ENCODE peak calls at places on chromosomes 2 and 18, in four cellular contexts. One of them, this sample, is unnamed. For H3K36me3, the result is how much of the 10 kb centered on the place peaks cover.

GRCh38 chr2:225114924-225115323 is 72.7 kb upstream of the DOCK10 start:
- DNase-seq in K562: no peak
- DNase-seq in HCT116: no peak
- DNase-seq in HepG2: no peak
- DNase-seq in this sample: no peak

GRCh38 chr2:91442246-91442905 is 2750.9 kb downstream of the RPIA start:
- DNase-seq in K562: peak
- DNase-seq in HCT116: no peak
- DNase-seq in HepG2: no peak
- DNase-seq in this sample: no peak

GRCh38 chr18:60980422-60981005 is 352.7 kb upstream of the CDH20 start:
- DNase-seq in K562: no peak
- DNase-seq in HCT116: no peak
- DNase-seq in HepG2: no peak
- DNase-seq in this sample: no peak

GRCh38 chr18:46042571-46043123 is 29.4 kb downstream of the PSTPIP2 start:
- DNase-seq in HCT116: no peak
- DNase-seq in HepG2: no peak
- DNase-seq in K562: no peak
- DNase-seq in this sample: no peak

GRCh38 chr2:102033028-102033749 is 41.4 kb downstream of the IL1R2 start:
- DNase-seq in HCT116: no peak
- DNase-seq in HepG2: peak
- DNase-seq in K562: no peak
- DNase-seq in this sample: no peak

GRCh38 chr2:241897231-241897916 is 27.8 kb downstream of the RTP5 start:
- DNase-seq in HepG2: no peak
- DNase-seq in K562: no peak
- DNase-seq in HCT116: no peak
- DNase-seq in this sample: no peak

GRCh38 chr2:157508676-157509075 is 64.8 kb upstream of the CYTIP start:
- DNase-seq in HCT116: no peak
- DNase-seq in HepG2: no peak
- DNase-seq in K562: no peak
- DNase-seq in this sample: no peak

GRCh38 chr2:157830696-157831570 is 45.2 kb downstream of the ACVR1 start:
- DNase-seq in HepG2: peak
- DNase-seq in K562: no peak
- DNase-seq in HCT116: peak
- DNase-seq in this sample: peak

GRCh38 chr18:55097406-55098170 is 138.3 kb upstream of the CCDC68 start:
- DNase-seq in HepG2: no peak
- DNase-seq in K562: no peak
- DNase-seq in HCT116: no peak
- DNase-seq in this sample: no peak

GRCh38 chr2:225479386-225479785 is 79.9 kb downstream of the NYAP2 start:
- DNase-seq in K562: no peak
- DNase-seq in HepG2: no peak
- DNase-seq in HCT116: no peak
- DNase-seq in this sample: no peak

GRCh38 chr2:71615769-71616730 is 162.7 kb downstream of the DYSF start:
- DNase-seq in K562: peak
- DNase-seq in HCT116: no peak
- DNase-seq in HepG2: no peak
- DNase-seq in this sample: no peak

GRCh38 chr2:18271370-18272147 is 288.9 kb downstream of the RDH14 start:
- DNase-seq in K562: no peak
- DNase-seq in HCT116: no peak
- DNase-seq in HepG2: no peak
- DNase-seq in this sample: no peak

GRCh38 chr18:70172225-70172624 is 33.3 kb downstream of the RTTN start:
- DNase-seq in HepG2: no peak
- DNase-seq in HCT116: no peak
- DNase-seq in K562: no peak
- DNase-seq in this sample: no peak

GRCh38 chr2:100563407-100564247 is 834 bp downstream of the PDCL3 start:
- DNase-seq in HepG2: no peak
- DNase-seq in HCT116: no peak
- DNase-seq in K562: peak
- DNase-seq in this sample: no peak

DNA sequence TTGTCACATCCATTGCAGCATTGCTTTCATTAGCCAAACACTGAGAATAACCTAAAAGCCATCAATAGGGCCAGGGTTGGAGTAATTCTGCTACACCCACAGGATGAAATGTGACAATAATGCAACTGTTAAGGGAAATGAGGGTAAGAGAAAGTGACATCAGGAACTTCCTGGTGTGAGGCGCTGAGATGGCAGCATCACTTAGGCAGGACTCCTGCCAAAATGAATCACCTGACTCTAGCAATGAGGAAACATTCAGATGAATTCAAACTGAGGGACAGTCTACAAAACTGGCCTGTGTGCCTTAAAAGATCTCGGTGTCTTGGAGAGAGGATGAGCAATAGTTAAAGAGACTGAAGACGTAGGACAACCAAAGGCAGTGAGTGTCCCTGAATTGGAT is 115.6 kb upstream of the AGAP1 start:
- DNase-seq in K562: no peak
- DNase-seq in HCT116: no peak
- DNase-seq in HepG2: no peak
- DNase-seq in this sample: no peak
- TF ChIP-seq TCF7L2 in K562: no peak
- TF ChIP-seq TCF7L2 in HCT116: no peak
- TF ChIP-seq TCF7L2 in HepG2: no peak
- TF ChIP-seq TCF7L2 in this sample: no peak

GRCh38 chr2:28534817-28535216 is 39.0 kb downstream of the PLB1 start:
- DNase-seq in HCT116: no peak
- DNase-seq in K562: no peak
- DNase-seq in HepG2: no peak
- DNase-seq in this sample: no peak

GRCh38 chr2:28533021-28533420 is 37.2 kb downstream of the PLB1 start:
- DNase-seq in HepG2: no peak
- DNase-seq in K562: no peak
- DNase-seq in HCT116: no peak
- DNase-seq in this sample: no peak

GRCh38 chr2:28530785-28531184 is 34.9 kb downstream of the PLB1 start:
- DNase-seq in K562: no peak
- DNase-seq in HepG2: no peak
- DNase-seq in HCT116: no peak
- DNase-seq in this sample: no peak

GRCh38 chr2:28528206-28528605 is 32.3 kb downstream of the PLB1 start:
- DNase-seq in HepG2: no peak
- DNase-seq in K562: no peak
- DNase-seq in HCT116: no peak
- DNase-seq in this sample: no peak

GRCh38 chr2:28532399-28532798 is 36.5 kb downstream of the PLB1 start:
- DNase-seq in HCT116: no peak
- DNase-seq in HepG2: no peak
- DNase-seq in K562: no peak
- DNase-seq in this sample: no peak
- H3K36me3 ChIP-seq in HCT116: under half
- H3K36me3 ChIP-seq in HepG2: under half
- H3K36me3 ChIP-seq in K562: under half
- H3K36me3 ChIP-seq in this sample: under half

DNA sequence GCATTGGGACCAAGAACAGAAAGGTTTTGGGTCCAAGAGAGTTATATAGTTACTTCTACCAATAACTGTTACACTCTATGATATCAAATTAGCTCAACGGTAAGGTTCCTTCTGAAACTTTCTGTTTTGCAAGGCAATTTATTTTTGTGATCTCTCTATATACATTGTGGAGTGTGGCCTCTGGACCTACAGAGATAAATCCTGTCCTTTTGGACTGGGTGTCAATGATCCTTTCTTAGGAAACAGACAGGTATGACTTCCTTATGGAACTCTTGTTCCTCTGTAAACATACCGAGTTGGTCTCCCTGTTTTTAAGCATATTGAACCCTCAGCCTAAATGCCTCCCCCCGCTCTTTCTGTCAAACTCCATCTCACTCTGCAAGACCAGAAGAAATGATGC is 1117.8 kb downstream of the BCL11A start:
- DNase-seq in HepG2: no peak
- DNase-seq in HCT116: no peak
- DNase-seq in K562: no peak
- DNase-seq in this sample: no peak
- TF ChIP-seq TCF7L2 in HepG2: no peak
- TF ChIP-seq TCF7L2 in HCT116: no peak
- TF ChIP-seq TCF7L2 in K562: no peak
- TF ChIP-seq TCF7L2 in this sample: no peak

GRCh38 chr18:725641-726040 is 13.2 kb upstream of the ENOSF1 start:
- DNase-seq in HCT116: no peak
- DNase-seq in K562: no peak
- DNase-seq in HepG2: no peak
- DNase-seq in this sample: no peak

GRCh38 chr18:723541-723940 is 11.1 kb upstream of the ENOSF1 start:
- DNase-seq in K562: no peak
- DNase-seq in HCT116: no peak
- DNase-seq in HepG2: no peak
- DNase-seq in this sample: no peak
- H3K36me3 ChIP-seq in K562: half or more
- H3K36me3 ChIP-seq in HCT116: under half
- H3K36me3 ChIP-seq in HepG2: under half
- H3K36me3 ChIP-seq in this sample: under half

DNA sequence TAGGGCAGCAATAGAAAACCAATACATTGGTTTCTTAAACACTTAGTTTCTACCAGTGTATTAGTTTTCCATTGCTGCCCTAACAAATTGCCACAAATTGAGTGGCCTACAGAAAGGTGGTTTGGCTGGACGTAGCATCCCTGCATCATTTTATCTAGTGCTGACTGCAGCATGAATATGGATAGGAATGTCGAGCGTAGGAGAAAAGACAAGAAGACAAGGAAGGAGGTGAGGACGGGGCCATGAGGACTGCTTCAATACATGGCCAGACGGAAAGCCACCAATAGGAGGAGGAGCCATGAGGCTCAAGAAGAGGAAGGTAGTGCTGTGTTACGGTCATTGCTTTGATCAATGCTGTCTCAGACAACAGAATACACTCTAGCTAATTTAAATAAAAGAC is 154.5 kb upstream of the NDUFV2 start:
- DNase-seq in HCT116: no peak
- DNase-seq in HepG2: no peak
- DNase-seq in K562: no peak
- DNase-seq in this sample: no peak
- TF ChIP-seq TCF7L2 in HCT116: no peak
- TF ChIP-seq TCF7L2 in HepG2: no peak
- TF ChIP-seq TCF7L2 in K562: no peak
- TF ChIP-seq TCF7L2 in this sample: no peak

DNA sequence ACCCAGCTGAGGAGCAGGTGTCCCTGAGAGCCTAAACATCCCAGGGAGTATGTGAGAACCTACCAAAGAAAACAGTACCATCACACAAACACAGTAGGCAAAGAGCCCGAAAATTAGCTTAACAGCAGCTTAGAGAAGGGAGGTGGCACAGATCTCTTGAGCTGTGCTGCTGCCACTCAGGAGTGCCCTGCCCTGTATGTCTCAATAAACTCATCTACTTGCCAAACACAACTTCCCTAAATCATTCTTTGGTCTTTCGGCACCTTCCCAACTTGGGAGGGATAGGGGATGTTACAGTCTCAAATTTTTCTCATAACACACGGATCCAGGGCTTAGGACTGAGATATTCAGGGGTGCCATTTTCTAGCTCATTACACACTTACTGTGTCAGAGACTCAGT is 45.3 kb upstream of the C1D start:
- DNase-seq in HCT116: no peak
- DNase-seq in K562: no peak
- DNase-seq in HepG2: no peak
- DNase-seq in this sample: no peak
- H3K36me3 ChIP-seq in HCT116: under half
- H3K36me3 ChIP-seq in K562: under half
- H3K36me3 ChIP-seq in HepG2: under half
- H3K36me3 ChIP-seq in this sample: under half

DNA sequence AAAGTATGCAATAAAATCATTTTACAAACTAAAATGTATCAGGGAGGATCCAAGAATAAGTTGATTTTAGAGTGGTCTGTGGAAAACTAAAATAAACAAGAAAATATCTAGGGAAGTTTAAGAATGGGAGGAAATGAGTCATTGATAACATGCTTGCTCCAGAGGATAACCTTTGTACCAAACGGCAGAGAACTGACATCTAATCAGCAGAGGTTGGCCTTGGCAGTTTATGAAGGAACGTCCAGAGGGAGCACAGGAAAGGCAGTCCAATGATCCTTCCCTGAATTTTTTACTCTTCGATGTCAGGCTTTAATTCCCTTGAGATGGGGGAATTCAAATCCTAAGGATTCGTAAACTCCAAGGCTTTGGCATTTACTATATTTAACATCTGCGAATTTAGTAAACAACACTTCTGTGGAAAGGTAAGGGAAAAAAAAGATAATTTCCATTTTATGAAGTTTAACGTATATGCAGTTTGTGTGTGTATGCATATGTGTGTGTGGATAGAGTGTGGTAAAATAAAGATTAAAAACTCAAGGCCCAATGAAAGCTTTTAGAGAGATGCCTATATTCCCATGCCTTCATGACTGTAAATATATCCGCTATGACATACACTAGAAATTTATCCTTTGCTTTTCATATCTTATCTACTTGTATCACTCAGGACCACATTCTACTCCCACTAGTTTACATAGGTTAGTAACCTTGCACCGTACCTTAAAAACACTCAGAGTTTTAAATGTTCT is 8.7 kb upstream of the INPP1 start:
- DNase-seq in HCT116: no peak
- DNase-seq in K562: peak
- DNase-seq in HepG2: peak
- DNase-seq in this sample: no peak
- TF ChIP-seq TCF7L2 in HCT116: peak
- TF ChIP-seq TCF7L2 in K562: no peak
- TF ChIP-seq TCF7L2 in HepG2: peak
- TF ChIP-seq TCF7L2 in this sample: no peak

GRCh38 chr2:189466656-189467055 is 25.4 kb downstream of the WDR75 start:
- DNase-seq in HepG2: peak
- DNase-seq in HCT116: no peak
- DNase-seq in K562: peak
- DNase-seq in this sample: no peak
- H3K36me3 ChIP-seq in HepG2: under half
- H3K36me3 ChIP-seq in HCT116: half or more
- H3K36me3 ChIP-seq in K562: half or more
- H3K36me3 ChIP-seq in this sample: half or more